ENCODE peak calls at places on chromosome 19, in nine cellular contexts. P is LHCN-M2, W is OCI-LY7, T is heart right ventricle, G is fibroblast of mammary gland, N is RWPE1, R is glomerular endothelial cell, M is ELR, D is Right ventricle myocardium superior. Y is an unnamed sample.

GRCh38 chr19:11963566-11964355 is 1.1 kb upstream of the ZNF763 start:
- DNase-seq in R (no peak), N (peak), G (peak), P (peak), M (peak), D (peak), W (peak), T (peak), Y (no peak)

GRCh38 chr19:44356383-44357111 is at the start of gene ZNF112:
- DNase-seq in M (peak), G (peak), T (peak), W (no peak), N (peak), P (peak), D (peak), R (peak), Y (peak)

GRCh38 chr19:33373701-33374405 is at the start of gene CEBPG:
- DNase-seq in W (peak), N (peak), D (peak), R (no peak), T (peak), P (peak), M (peak), G (peak), Y (peak)

GRCh38 chr19:3670796-3671679 is 29.2 kb downstream of the PIP5K1C start:
- DNase-seq in N (no peak), G (peak), M (peak), W (no peak), P (no peak), R (no peak), T (peak), D (peak), Y (no peak)

GRCh38 chr19:13887039-13887438 is 10.1 kb downstream of the NANOS3 start:
- DNase-seq in T (no peak), R (no peak), M (no peak), P (no peak), W (no peak), D (no peak), G (no peak), N (no peak), Y (no peak)

GRCh38 chr19:10142701-10143375 is 23.1 kb upstream of the EIF3G start:
- DNase-seq in T (no peak), M (no peak), P (no peak), N (no peak), G (no peak), W (no peak), R (no peak), D (no peak), Y (no peak)

GRCh38 chr19:19650331-19650730 is 6.9 kb upstream of the GMIP start:
- DNase-seq in M (no peak), N (no peak), W (no peak), T (no peak), G (no peak), R (no peak), D (no peak), P (no peak), Y (no peak)

GRCh38 chr19:33872445-33873320 is 76.0 kb downstream of the KCTD15 start:
- DNase-seq in G (no peak), T (no peak), W (no peak), N (no peak), D (no peak), R (no peak), M (peak), P (no peak), Y (no peak)

GRCh38 chr19:33492951-33493350 is 28.6 kb downstream of the PEPD start:
- DNase-seq in D (peak), T (no peak), W (no peak), G (no peak), R (no peak), N (no peak), M (no peak), P (no peak), Y (no peak)